ENCODE peak calls at places on chromosomes 11 and 22, in five cellular contexts. One of them, this sample, is unnamed. For H3K9me3, the result is how much of the 10 kb centered on the place peaks cover.

GRCh38 chr11:107785401-107785800 is 73.2 kb downstream of the SLC35F2 start:
- DNase-seq in naive thymus-derived CD4-positive, alpha-beta T cell: no peak
- DNase-seq in WERI-Rb-1: no peak
- DNase-seq in sigmoid colon: no peak
- DNase-seq in transverse colon: no peak
- DNase-seq in this sample: no peak

GRCh38 chr11:82720267-82720666 is 13.4 kb downstream of the FAM181B start:
- DNase-seq in naive thymus-derived CD4-positive, alpha-beta T cell: no peak
- DNase-seq in transverse colon: peak
- DNase-seq in WERI-Rb-1: no peak
- DNase-seq in sigmoid colon: no peak
- DNase-seq in this sample: no peak

GRCh38 chr11:104619751-104620150 is 278.5 kb downstream of the CASP12 start:
- DNase-seq in WERI-Rb-1: no peak
- DNase-seq in transverse colon: no peak
- DNase-seq in sigmoid colon: no peak
- DNase-seq in naive thymus-derived CD4-positive, alpha-beta T cell: no peak
- DNase-seq in this sample: no peak

GRCh38 chr11:55726715-55727324 is 46.4 kb upstream of the OR5D13 start:
- DNase-seq in transverse colon: no peak
- DNase-seq in sigmoid colon: no peak
- DNase-seq in naive thymus-derived CD4-positive, alpha-beta T cell: no peak
- DNase-seq in WERI-Rb-1: peak
- DNase-seq in this sample: no peak

GRCh38 chr22:41038732-41039131 is 53.7 kb upstream of the EP300 start:
- DNase-seq in WERI-Rb-1: no peak
- DNase-seq in transverse colon: no peak
- DNase-seq in naive thymus-derived CD4-positive, alpha-beta T cell: no peak
- DNase-seq in sigmoid colon: no peak
- DNase-seq in this sample: no peak

GRCh38 chr22:19497245-19497644 is 17.5 kb downstream of the CDC45 start:
- DNase-seq in WERI-Rb-1: no peak
- DNase-seq in sigmoid colon: no peak
- DNase-seq in transverse colon: no peak
- DNase-seq in naive thymus-derived CD4-positive, alpha-beta T cell: no peak
- DNase-seq in this sample: no peak

GRCh38 chr11:94077568-94078293 is 50.9 kb upstream of the PANX1 start:
- DNase-seq in WERI-Rb-1: no peak
- DNase-seq in naive thymus-derived CD4-positive, alpha-beta T cell: no peak
- DNase-seq in sigmoid colon: no peak
- DNase-seq in transverse colon: no peak
- DNase-seq in this sample: no peak

GRCh38 chr11:125110996-125111340 is 458 bp downstream of the TMEM218 start:
- DNase-seq in transverse colon: peak
- DNase-seq in sigmoid colon: no peak
- DNase-seq in naive thymus-derived CD4-positive, alpha-beta T cell: no peak
- DNase-seq in WERI-Rb-1: peak
- DNase-seq in this sample: no peak

GRCh38 chr22:38284042-38284402 is 11.2 kb upstream of the TMEM184B start:
- DNase-seq in WERI-Rb-1: no peak
- DNase-seq in naive thymus-derived CD4-positive, alpha-beta T cell: no peak
- DNase-seq in transverse colon: no peak
- DNase-seq in sigmoid colon: peak
- DNase-seq in this sample: no peak

GRCh38 chr11:7690648-7691047 is 15.6 kb downstream of the OVCH2 start:
- DNase-seq in sigmoid colon: no peak
- DNase-seq in transverse colon: no peak
- DNase-seq in naive thymus-derived CD4-positive, alpha-beta T cell: no peak
- DNase-seq in WERI-Rb-1: no peak
- DNase-seq in this sample: no peak

GRCh38 chr11:128407962-128408361 is 179.4 kb downstream of the ETS1 start:
- DNase-seq in transverse colon: no peak
- DNase-seq in sigmoid colon: no peak
- DNase-seq in naive thymus-derived CD4-positive, alpha-beta T cell: no peak
- DNase-seq in WERI-Rb-1: no peak
- DNase-seq in this sample: no peak

GRCh38 chr11:73996161-73996747 is 12.6 kb downstream of the UCP3 start:
- DNase-seq in sigmoid colon: peak
- DNase-seq in WERI-Rb-1: no peak
- DNase-seq in transverse colon: peak
- DNase-seq in naive thymus-derived CD4-positive, alpha-beta T cell: peak
- DNase-seq in this sample: no peak

GRCh38 chr11:130094614-130095013 is 24.9 kb downstream of the APLP2 start:
- DNase-seq in sigmoid colon: no peak
- DNase-seq in WERI-Rb-1: no peak
- DNase-seq in transverse colon: no peak
- DNase-seq in naive thymus-derived CD4-positive, alpha-beta T cell: no peak
- DNase-seq in this sample: no peak

GRCh38 chr11:108663154-108663877 is 1.6 kb upstream of the DDX10 start:
- DNase-seq in naive thymus-derived CD4-positive, alpha-beta T cell: no peak
- DNase-seq in transverse colon: no peak
- DNase-seq in sigmoid colon: no peak
- DNase-seq in WERI-Rb-1: no peak
- DNase-seq in this sample: no peak

GRCh38 chr11:61532136-61533038 is 23.8 kb downstream of the LRRC10B start:
- DNase-seq in sigmoid colon: no peak
- DNase-seq in WERI-Rb-1: peak
- DNase-seq in transverse colon: peak
- DNase-seq in naive thymus-derived CD4-positive, alpha-beta T cell: peak
- DNase-seq in this sample: peak

GRCh38 chr22:24830205-24830979 is 24.4 kb downstream of the SGSM1 start:
- DNase-seq in transverse colon: no peak
- DNase-seq in WERI-Rb-1: no peak
- DNase-seq in naive thymus-derived CD4-positive, alpha-beta T cell: no peak
- DNase-seq in sigmoid colon: no peak
- DNase-seq in this sample: no peak

GRCh38 chr11:64711944-64712306 is 11.1 kb downstream of the NRXN2 start:
- DNase-seq in naive thymus-derived CD4-positive, alpha-beta T cell: no peak
- DNase-seq in WERI-Rb-1: no peak
- DNase-seq in sigmoid colon: no peak
- DNase-seq in transverse colon: no peak
- DNase-seq in this sample: no peak

GRCh38 chr11:17116121-17116520 is 38.7 kb upstream of the RPS13 start:
- DNase-seq in transverse colon: no peak
- DNase-seq in WERI-Rb-1: no peak
- DNase-seq in naive thymus-derived CD4-positive, alpha-beta T cell: no peak
- DNase-seq in sigmoid colon: no peak
- DNase-seq in this sample: no peak

GRCh38 chr11:133134561-133135173 is 397.6 kb downstream of the OPCML start:
- DNase-seq in naive thymus-derived CD4-positive, alpha-beta T cell: peak
- DNase-seq in WERI-Rb-1: peak
- DNase-seq in sigmoid colon: peak
- DNase-seq in transverse colon: peak
- DNase-seq in this sample: peak

GRCh38 chr22:45268167-45268957 is 16.4 kb upstream of the UPK3A start:
- DNase-seq in transverse colon: peak
- DNase-seq in WERI-Rb-1: peak
- DNase-seq in sigmoid colon: no peak
- DNase-seq in naive thymus-derived CD4-positive, alpha-beta T cell: peak
- DNase-seq in this sample: peak

GRCh38 chr11:1450958-1451710 is 35.4 kb downstream of the MOB2 start:
- DNase-seq in WERI-Rb-1: no peak
- DNase-seq in sigmoid colon: no peak
- DNase-seq in naive thymus-derived CD4-positive, alpha-beta T cell: no peak
- DNase-seq in transverse colon: no peak
- DNase-seq in this sample: no peak

GRCh38 chr22:17627961-17628303 is 617 bp downstream of the ATP6V1E1 start:
- DNase-seq in WERI-Rb-1: no peak
- DNase-seq in transverse colon: no peak
- DNase-seq in naive thymus-derived CD4-positive, alpha-beta T cell: no peak
- DNase-seq in sigmoid colon: no peak
- DNase-seq in this sample: no peak

GRCh38 chr11:1876361-1877063 is 15.2 kb downstream of the PRR33 start:
- DNase-seq in transverse colon: peak
- DNase-seq in sigmoid colon: peak
- DNase-seq in WERI-Rb-1: peak
- DNase-seq in naive thymus-derived CD4-positive, alpha-beta T cell: no peak
- DNase-seq in this sample: peak

DNA sequence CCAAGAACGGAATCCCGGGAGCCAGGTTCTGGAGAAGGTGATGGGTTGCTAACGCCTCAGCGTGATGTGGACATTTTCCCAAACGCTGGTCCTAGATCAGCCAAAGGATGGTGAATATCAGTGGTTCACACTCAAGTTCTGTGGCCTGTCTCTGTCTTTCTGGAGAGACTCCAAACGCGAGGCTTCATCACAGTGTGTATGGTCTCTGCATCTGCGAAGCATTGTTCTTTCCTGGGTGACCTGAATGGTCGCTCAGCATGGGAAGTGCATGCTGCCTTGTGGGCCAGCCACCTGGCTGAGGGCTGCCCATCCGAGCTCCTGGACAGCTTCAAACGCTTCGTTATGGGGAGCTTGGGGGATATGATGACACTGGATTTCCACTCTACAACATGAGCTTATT is 810.0 kb downstream of the TBC1D22A start:
- DNase-seq in WERI-Rb-1: no peak
- DNase-seq in transverse colon: no peak
- DNase-seq in sigmoid colon: no peak
- DNase-seq in naive thymus-derived CD4-positive, alpha-beta T cell: no peak
- DNase-seq in this sample: no peak
- H3K9me3 ChIP-seq in WERI-Rb-1: under half
- H3K9me3 ChIP-seq in transverse colon: under half
- H3K9me3 ChIP-seq in sigmoid colon: under half
- H3K9me3 ChIP-seq in naive thymus-derived CD4-positive, alpha-beta T cell: under half
- H3K9me3 ChIP-seq in this sample: under half

GRCh38 chr22:49447837-49448236 is 379.8 kb downstream of the BRD1 start:
- DNase-seq in sigmoid colon: no peak
- DNase-seq in WERI-Rb-1: no peak
- DNase-seq in naive thymus-derived CD4-positive, alpha-beta T cell: no peak
- DNase-seq in transverse colon: no peak
- DNase-seq in this sample: no peak

GRCh38 chr22:49449811-49450386 is 377.8 kb downstream of the BRD1 start:
- DNase-seq in WERI-Rb-1: no peak
- DNase-seq in transverse colon: no peak
- DNase-seq in naive thymus-derived CD4-positive, alpha-beta T cell: no peak
- DNase-seq in sigmoid colon: no peak
- DNase-seq in this sample: no peak

GRCh38 chr22:49450521-49450920 is 377.2 kb downstream of the BRD1 start:
- DNase-seq in transverse colon: no peak
- DNase-seq in WERI-Rb-1: no peak
- DNase-seq in naive thymus-derived CD4-positive, alpha-beta T cell: no peak
- DNase-seq in sigmoid colon: no peak
- DNase-seq in this sample: no peak

GRCh38 chr22:49448546-49448945 is 379.1 kb downstream of the BRD1 start:
- DNase-seq in WERI-Rb-1: no peak
- DNase-seq in naive thymus-derived CD4-positive, alpha-beta T cell: no peak
- DNase-seq in sigmoid colon: no peak
- DNase-seq in transverse colon: no peak
- DNase-seq in this sample: no peak

GRCh38 chr22:49449377-49449776 is 378.3 kb downstream of the BRD1 start:
- DNase-seq in WERI-Rb-1: no peak
- DNase-seq in transverse colon: no peak
- DNase-seq in sigmoid colon: no peak
- DNase-seq in naive thymus-derived CD4-positive, alpha-beta T cell: no peak
- DNase-seq in this sample: no peak
- H3K9me3 ChIP-seq in WERI-Rb-1: under half
- H3K9me3 ChIP-seq in transverse colon: under half
- H3K9me3 ChIP-seq in sigmoid colon: under half
- H3K9me3 ChIP-seq in naive thymus-derived CD4-positive, alpha-beta T cell: under half
- H3K9me3 ChIP-seq in this sample: under half

GRCh38 chr22:46613606-46613997 is 6.6 kb upstream of the GRAMD4 start:
- DNase-seq in naive thymus-derived CD4-positive, alpha-beta T cell: peak
- DNase-seq in sigmoid colon: no peak
- DNase-seq in WERI-Rb-1: no peak
- DNase-seq in transverse colon: peak
- DNase-seq in this sample: no peak

GRCh38 chr22:46614070-46614931 is 5.9 kb upstream of the GRAMD4 start:
- DNase-seq in WERI-Rb-1: no peak
- DNase-seq in sigmoid colon: no peak
- DNase-seq in transverse colon: peak
- DNase-seq in naive thymus-derived CD4-positive, alpha-beta T cell: peak
- DNase-seq in this sample: peak

GRCh38 chr22:46612904-46613605 is 7.1 kb upstream of the GRAMD4 start:
- DNase-seq in naive thymus-derived CD4-positive, alpha-beta T cell: peak
- DNase-seq in WERI-Rb-1: no peak
- DNase-seq in transverse colon: peak
- DNase-seq in sigmoid colon: no peak
- DNase-seq in this sample: no peak

GRCh38 chr22:46611189-46611588 is 9.0 kb upstream of the GRAMD4 start:
- DNase-seq in transverse colon: no peak
- DNase-seq in WERI-Rb-1: peak
- DNase-seq in sigmoid colon: no peak
- DNase-seq in naive thymus-derived CD4-positive, alpha-beta T cell: no peak
- DNase-seq in this sample: no peak

GRCh38 chr22:46612341-46612903 is 7.8 kb upstream of the GRAMD4 start:
- DNase-seq in WERI-Rb-1: no peak
- DNase-seq in sigmoid colon: no peak
- DNase-seq in transverse colon: no peak
- DNase-seq in naive thymus-derived CD4-positive, alpha-beta T cell: no peak
- DNase-seq in this sample: no peak
- H3K9me3 ChIP-seq in WERI-Rb-1: under half
- H3K9me3 ChIP-seq in sigmoid colon: under half
- H3K9me3 ChIP-seq in transverse colon: under half
- H3K9me3 ChIP-seq in naive thymus-derived CD4-positive, alpha-beta T cell: under half
- H3K9me3 ChIP-seq in this sample: under half

DNA sequence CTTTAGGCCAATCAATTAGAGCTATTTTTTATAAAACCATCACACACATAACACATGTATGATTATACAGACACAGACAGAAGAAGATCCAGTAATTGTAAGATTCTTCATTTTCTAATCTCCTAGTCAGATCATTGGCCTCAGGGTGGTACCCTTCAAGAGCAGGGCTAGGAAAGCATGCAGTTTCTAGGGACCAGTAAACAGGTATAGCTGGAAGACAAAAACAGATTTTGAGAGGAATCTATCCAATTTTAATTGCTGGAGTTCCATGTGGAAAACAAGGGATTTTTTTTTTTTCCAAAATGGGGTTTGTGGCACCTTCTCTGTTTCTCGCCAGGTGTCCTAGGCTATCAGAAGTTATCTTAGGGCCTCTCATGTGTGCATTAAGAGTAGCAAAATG is 29.6 kb downstream of the METTL15 start:
- DNase-seq in WERI-Rb-1: no peak
- DNase-seq in transverse colon: no peak
- DNase-seq in naive thymus-derived CD4-positive, alpha-beta T cell: no peak
- DNase-seq in sigmoid colon: no peak
- DNase-seq in this sample: no peak
- H3K9me3 ChIP-seq in WERI-Rb-1: under half
- H3K9me3 ChIP-seq in transverse colon: under half
- H3K9me3 ChIP-seq in naive thymus-derived CD4-positive, alpha-beta T cell: under half
- H3K9me3 ChIP-seq in sigmoid colon: under half
- H3K9me3 ChIP-seq in this sample: under half

GRCh38 chr22:49168219-49168813 is 659.4 kb downstream of the BRD1 start:
- DNase-seq in transverse colon: no peak
- DNase-seq in sigmoid colon: no peak
- DNase-seq in WERI-Rb-1: no peak
- DNase-seq in naive thymus-derived CD4-positive, alpha-beta T cell: no peak
- DNase-seq in this sample: no peak
- H3K9me3 ChIP-seq in transverse colon: under half
- H3K9me3 ChIP-seq in sigmoid colon: under half
- H3K9me3 ChIP-seq in WERI-Rb-1: under half
- H3K9me3 ChIP-seq in naive thymus-derived CD4-positive, alpha-beta T cell: under half
- H3K9me3 ChIP-seq in this sample: under half

This sample was measured in T-helper 17 cell.